ENCODE peak calls at places on chromosomes 4 and X, in five cellular contexts. E, A, L, D and V are unnamed samples.
A peak's percentile ranks its signal among the peaks of the same experiment; 100 is the strongest.

GRCh38 chr4:141410839-141411238 is 190.1 kb downstream of the ZNF330 start:
- DNase-seq in E (no peak), A (no peak), L (no peak), D (peak; percentile 57), V (no peak)

GRCh38 chr4:53852343-53852742 is 212.1 kb downstream of the CHIC2 start:
- DNase-seq in E (no peak), A (no peak), L (no peak), D (peak; percentile 54), V (no peak)

GRCh38 chrX:36961590-36961989 is 46.6 kb upstream of the FAM47C start:
- DNase-seq in E (no peak), A (no peak), L (no peak), D (no peak), V (no peak)

GRCh38 chr4:72744103-72744725 is 175.2 kb upstream of the ADAMTS3 start:
- DNase-seq in E (no peak), A (no peak), L (no peak), D (peak; percentile 29), V (peak; percentile 37)

GRCh38 chrX:121389976-121390709 is 342.7 kb downstream of the GLUD2 start:
- DNase-seq in E (no peak), A (no peak), L (no peak), D (no peak), V (peak; percentile 0)

GRCh38 chrX:109350621-109351020 is 131.3 kb downstream of the GUCY2F start:
- DNase-seq in E (no peak), A (no peak), L (no peak), D (no peak), V (no peak)

GRCh38 chrX:10169180-10169579 is 12.4 kb downstream of the CLCN4 start:
- DNase-seq in E (no peak), A (no peak), L (no peak), D (no peak), V (no peak)

GRCh38 chrX:22399793-22400192 is 127.1 kb downstream of the CBLL2 start:
- DNase-seq in E (no peak), A (no peak), L (no peak), D (no peak), V (peak; percentile 10)

GRCh38 chr4:139933541-139933940 is 220.4 kb downstream of the MAML3 start:
- DNase-seq in E (peak; percentile 36), A (no peak), L (no peak), D (no peak), V (no peak)

GRCh38 chr4:77178560-77178959 is 21.6 kb downstream of the CCNG2 start:
- DNase-seq in E (no peak), A (no peak), L (no peak), D (no peak), V (no peak)

GRCh38 chr4:30396772-30397475 is 323.2 kb upstream of the PCDH7 start:
- DNase-seq in E (no peak), A (no peak), L (no peak), D (peak; percentile 29), V (peak; percentile 86)

GRCh38 chr4:3255611-3256186 is 6.7 kb downstream of the MSANTD1 start:
- DNase-seq in E (no peak), A (no peak), L (peak; percentile 12), D (no peak), V (no peak)

GRCh38 chr4:140018931-140019618 is 134.9 kb downstream of the MAML3 start:
- DNase-seq in E (peak; percentile 60), A (no peak), L (no peak), D (no peak), V (no peak)

GRCh38 chr4:2305766-2306501 is 44.0 kb upstream of the MXD4 start:
- DNase-seq in E (no peak), A (no peak), L (no peak), D (no peak), V (no peak)

GRCh38 chr4:3342182-3342854 is 49.5 kb downstream of the RGS12 start:
- DNase-seq in E (peak; percentile 64), A (no peak), L (no peak), D (peak; percentile 25), V (peak; percentile 40)

GRCh38 chr4:163540977-163541376 is 46.5 kb downstream of the TMA16 start:
- DNase-seq in E (no peak), A (no peak), L (no peak), D (peak; percentile 19), V (peak; percentile 51)

GRCh38 chr4:158172558-158173258 is at the start of gene GASK1B:
- DNase-seq in E (peak; percentile 16), A (no peak), L (no peak), D (peak; percentile 86), V (peak; percentile 83)

GRCh38 chr4:127782275-127783025 is at the start of gene HSPA4L:
- DNase-seq in E (peak; percentile 84), A (no peak), L (peak; percentile 48), D (no peak), V (peak; percentile 64)

GRCh38 chr4:1080961-1081688 is 32.2 kb downstream of the RNF212 start:
- DNase-seq in E (no peak), A (no peak), L (no peak), D (peak; percentile 25), V (peak; percentile 34)

GRCh38 chrX:15838017-15838416 is 16.6 kb downstream of the AP1S2 start:
- DNase-seq in E (no peak), A (no peak), L (no peak), D (no peak), V (no peak)